ENCODE peak calls at places on chromosomes 6 and 20, in nine cellular contexts. J is heart left ventricle, E is DND-41, K is neural crest cell, N is transverse colon, U is BE2C, I is stomach, F is fibroblast of lung, Q is epithelial cell of esophagus. B is an unnamed sample.

GRCh38 chr6:153405926-153406325 is 274.8 kb upstream of the RGS17 start:
- DNase-seq in N (no peak), Q (no peak), F (no peak), E (no peak), J (no peak), K (no peak), I (no peak), U (no peak), B (no peak)

GRCh38 chr6:129638055-129639019 is 71.6 kb downstream of the ARHGAP18 start:
- DNase-seq in Q (no peak), I (no peak), E (no peak), J (no peak), N (no peak), F (peak; percentile 76), U (no peak), K (no peak), B (no peak)

GRCh38 chr6:78533426-78533825 is 333.9 kb upstream of the IRAK1BP1 start:
- DNase-seq in E (no peak), I (no peak), N (no peak), J (no peak), Q (no peak), K (no peak), U (no peak), F (peak; percentile 32), B (no peak)

GRCh38 chr6:99424022-99424421 is 1.1 kb downstream of the PNISR start:
- DNase-seq in E (no peak), I (no peak), K (no peak), F (no peak), N (no peak), Q (no peak), U (no peak), J (no peak), B (no peak)

GRCh38 chr6:19327246-19327645 is 509.9 kb upstream of the ID4 start:
- DNase-seq in N (no peak), J (no peak), U (no peak), E (no peak), I (no peak), K (no peak), F (peak; percentile 69), Q (peak; percentile 8), B (no peak)

GRCh38 chr20:50070361-50070760 is 42.6 kb downstream of the UBE2V1 start:
- DNase-seq in I (no peak), Q (no peak), N (no peak), U (no peak), K (no peak), F (no peak), J (peak; percentile 21), E (no peak), B (no peak)

GRCh38 chr6:100300221-100300736 is 164.4 kb downstream of the SIM1 start:
- DNase-seq in F (peak; percentile 99), K (no peak), E (no peak), N (no peak), J (no peak), U (no peak), Q (peak; percentile 96), I (no peak), B (no peak)

GRCh38 chr20:24817351-24817750 is 131.7 kb upstream of the CST7 start:
- DNase-seq in U (no peak), E (no peak), Q (no peak), N (no peak), J (no peak), K (no peak), F (no peak), I (no peak), B (no peak)

GRCh38 chr6:119541132-119541905 is 191.8 kb upstream of the MAN1A1 start:
- DNase-seq in N (no peak), K (no peak), J (no peak), U (no peak), I (no peak), E (no peak), Q (peak; percentile 93), F (peak; percentile 99), B (no peak)

GRCh38 chr6:62623851-62624532 is 338.0 kb upstream of the KHDRBS2 start:
- DNase-seq in K (no peak), U (no peak), Q (peak; percentile 2), I (no peak), J (no peak), E (no peak), F (no peak), N (no peak), B (no peak)

GRCh38 chr6:62626661-62627060 is 340.6 kb upstream of the KHDRBS2 start:
- DNase-seq in I (no peak), U (no peak), K (no peak), F (no peak), Q (no peak), N (no peak), J (no peak), E (no peak), B (no peak)
- TF ChIP-seq CTCF in I (no peak), U (no peak), K (no peak), F (no peak), Q (no peak), N (no peak), J (no peak), E (no peak), B (no peak)

DNA sequence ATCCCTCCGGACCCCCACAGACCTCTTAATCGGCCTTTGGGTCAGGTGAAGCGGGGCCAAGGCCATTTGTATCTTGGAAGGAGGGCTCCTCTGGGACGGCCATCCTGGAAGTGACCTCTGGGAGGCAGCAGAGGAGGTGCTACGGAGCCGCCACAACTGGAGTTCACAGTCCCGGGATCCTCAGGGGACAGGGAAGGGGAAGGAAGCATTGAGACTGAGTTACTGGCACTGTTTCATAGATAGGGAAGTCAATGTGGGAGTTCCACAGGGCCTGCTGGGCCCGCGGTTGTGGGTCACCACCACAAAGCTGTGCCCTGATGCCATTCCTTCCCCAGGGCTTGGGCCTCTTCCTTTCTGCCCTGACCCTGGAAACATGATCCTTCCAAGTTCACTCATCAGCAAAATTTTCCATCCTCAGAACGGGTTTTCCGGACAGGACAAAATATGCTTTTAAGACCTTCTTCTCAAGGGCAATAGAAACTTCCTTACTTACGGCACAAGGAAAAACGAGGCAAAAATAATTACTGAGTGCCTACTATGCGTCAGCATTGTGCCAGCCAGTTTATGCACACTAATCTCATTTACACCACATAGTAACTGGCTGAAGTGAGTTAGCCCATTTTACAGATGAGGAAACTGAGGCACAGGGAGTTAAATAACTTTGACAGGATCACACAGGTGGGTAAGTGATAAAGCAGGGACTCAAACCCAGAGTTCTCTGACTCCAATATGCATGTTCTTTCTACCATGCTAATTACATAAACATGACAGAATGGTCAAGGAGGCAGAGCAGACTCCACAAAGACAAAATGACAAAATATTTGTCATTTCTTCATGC is 143.8 kb downstream of the UNC5CL start:
- DNase-seq in E (no peak), N (peak; percentile 42), K (peak; percentile 46), Q (peak; percentile 64), I (peak; percentile 59), F (peak; percentile 47), U (peak; percentile 65), J (peak; percentile 65), B (peak; percentile 60)
- TF ChIP-seq CTCF in E (peak; percentile 35), N (peak; percentile 61), K (peak; percentile 65), Q (peak; percentile 65), I (peak; percentile 43), F (peak; percentile 66), U (peak; percentile 67), J (peak; percentile 45), B (peak; percentile 51)

GRCh38 chr6:41587223-41587879 is 41.2 kb downstream of the FOXP4 start:
- DNase-seq in K (no peak), Q (no peak), I (peak; percentile 73), E (no peak), N (no peak), F (no peak), J (no peak), U (peak; percentile 11), B (peak; percentile 33)
- TF ChIP-seq CTCF in K (peak; percentile 31), Q (no peak), I (no peak), E (peak; percentile 9), N (no peak), F (no peak), J (no peak), U (no peak), B (no peak)

GRCh38 chr6:43719511-43719910 is 31.9 kb upstream of the MRPS18A start:
- DNase-seq in E (no peak), Q (no peak), N (no peak), I (no peak), J (no peak), F (no peak), K (no peak), U (no peak), B (no peak)

GRCh38 chr6:43723737-43724295 is 36.2 kb upstream of the MRPS18A start:
- DNase-seq in J (peak; percentile 65), K (no peak), U (peak; percentile 73), E (peak; percentile 71), F (peak; percentile 59), Q (peak; percentile 92), N (peak; percentile 90), I (peak; percentile 89), B (peak; percentile 68)

GRCh38 chr6:43718387-43719105 is 31.0 kb upstream of the MRPS18A start:
- DNase-seq in K (no peak), Q (no peak), U (no peak), J (no peak), E (no peak), I (no peak), F (no peak), N (no peak), B (no peak)

GRCh38 chr6:43722920-43723565 is 35.5 kb upstream of the MRPS18A start:
- DNase-seq in J (no peak), E (no peak), I (no peak), F (no peak), N (no peak), U (no peak), K (no peak), Q (no peak), B (no peak)

GRCh38 chr6:43720999-43721398 is 33.4 kb upstream of the MRPS18A start:
- DNase-seq in F (no peak), J (no peak), E (no peak), I (no peak), K (no peak), N (no peak), U (no peak), Q (no peak), B (no peak)
- TF ChIP-seq CTCF in F (no peak), J (no peak), E (no peak), I (no peak), K (no peak), N (no peak), U (no peak), Q (no peak), B (no peak)

GRCh38 chr6:10425177-10425972 is 10.5 kb upstream of the TFAP2A start:
- DNase-seq in K (no peak), I (no peak), Q (no peak), J (no peak), E (no peak), U (no peak), F (peak; percentile 21), N (no peak), B (no peak)

GRCh38 chr6:10425973-10426780 is 11.3 kb upstream of the TFAP2A start:
- DNase-seq in J (no peak), N (peak; percentile 38), K (no peak), Q (peak; percentile 55), U (no peak), I (peak; percentile 55), F (peak; percentile 34), E (no peak), B (peak; percentile 69)

GRCh38 chr6:10421508-10422281 is 6.8 kb upstream of the TFAP2A start:
- DNase-seq in E (no peak), U (no peak), J (no peak), I (no peak), K (no peak), Q (no peak), F (no peak), N (no peak), B (peak; percentile 21)

GRCh38 chr6:10422282-10423034 is 7.6 kb upstream of the TFAP2A start:
- DNase-seq in J (no peak), I (no peak), F (no peak), Q (no peak), N (no peak), E (no peak), U (no peak), K (no peak), B (no peak)

GRCh38 chr6:10424005-10424404 is 9.1 kb upstream of the TFAP2A start:
- DNase-seq in N (no peak), I (no peak), J (no peak), K (no peak), F (no peak), E (no peak), U (no peak), Q (peak; percentile 27), B (no peak)
- TF ChIP-seq CTCF in N (no peak), I (no peak), J (no peak), K (peak; percentile 49), F (no peak), E (peak; percentile 13), U (peak; percentile 21), Q (no peak), B (no peak)